ENCODE peak calls at places on chromosomes 11 and 22, in seven cellular contexts. One of them, this sample, is unnamed.
A peak's percentile ranks its signal among the peaks of the same experiment; 100 is the strongest.

GRCh38 chr11:120172054-120172881 is 34.4 kb upstream of the TRIM29 start:
- DNase-seq in HCT116: peak; percentile 36
- DNase-seq in HepG2: peak; percentile 63
- DNase-seq in GM12878: no peak
- DNase-seq in SK-N-SH: peak; percentile 88
- DNase-seq in K562: peak; percentile 72
- DNase-seq in H1: peak; percentile 79
- DNase-seq in this sample: peak; percentile 82

GRCh38 chr22:49967333-49968241 is 7.0 kb downstream of the PIM3 start:
- DNase-seq in HCT116: no peak
- DNase-seq in HepG2: peak; percentile 70
- DNase-seq in GM12878: no peak
- DNase-seq in SK-N-SH: peak; percentile 76
- DNase-seq in K562: no peak
- DNase-seq in H1: peak; percentile 46
- DNase-seq in this sample: peak; percentile 56

GRCh38 chr11:129911298-129911697 is 15.9 kb upstream of the NFRKB start:
- DNase-seq in HCT116: no peak
- DNase-seq in HepG2: no peak
- DNase-seq in GM12878: no peak
- DNase-seq in SK-N-SH: no peak
- DNase-seq in K562: no peak
- DNase-seq in H1: no peak
- DNase-seq in this sample: no peak

GRCh38 chr11:98979212-98979611 is 41.5 kb upstream of the CNTN5 start:
- DNase-seq in HCT116: no peak
- DNase-seq in HepG2: no peak
- DNase-seq in GM12878: no peak
- DNase-seq in SK-N-SH: no peak
- DNase-seq in K562: no peak
- DNase-seq in H1: no peak
- DNase-seq in this sample: no peak

GRCh38 chr11:94148189-94148588 is 19.5 kb downstream of the PANX1 start:
- DNase-seq in HCT116: no peak
- DNase-seq in HepG2: no peak
- DNase-seq in GM12878: no peak
- DNase-seq in SK-N-SH: no peak
- DNase-seq in K562: no peak
- DNase-seq in H1: no peak
- DNase-seq in this sample: no peak

GRCh38 chr11:107669893-107670601 is 41.8 kb downstream of the SLN start:
- DNase-seq in HCT116: no peak
- DNase-seq in HepG2: no peak
- DNase-seq in GM12878: no peak
- DNase-seq in SK-N-SH: no peak
- DNase-seq in K562: no peak
- DNase-seq in H1: no peak
- DNase-seq in this sample: no peak

GRCh38 chr11:109377039-109377742 is 44.8 kb upstream of the C11orf87 start:
- DNase-seq in HCT116: no peak
- DNase-seq in HepG2: no peak
- DNase-seq in GM12878: no peak
- DNase-seq in SK-N-SH: no peak
- DNase-seq in K562: no peak
- DNase-seq in H1: no peak
- DNase-seq in this sample: no peak

GRCh38 chr11:119376197-119376847 is 5.2 kb downstream of the USP2 start:
- DNase-seq in HCT116: no peak
- DNase-seq in HepG2: peak; percentile 88
- DNase-seq in GM12878: no peak
- DNase-seq in SK-N-SH: peak; percentile 33
- DNase-seq in K562: no peak
- DNase-seq in H1: no peak
- DNase-seq in this sample: no peak

GRCh38 chr11:58958500-58958899 is 19.2 kb downstream of the GLYATL1 start:
- DNase-seq in HCT116: peak; percentile 12
- DNase-seq in HepG2: peak; percentile 23
- DNase-seq in GM12878: peak; percentile 2
- DNase-seq in SK-N-SH: peak; percentile 24
- DNase-seq in K562: peak; percentile 58
- DNase-seq in H1: peak; percentile 72
- DNase-seq in this sample: no peak

GRCh38 chr11:22656128-22656527 is 10.3 kb upstream of the GAS2 start:
- DNase-seq in HCT116: no peak
- DNase-seq in HepG2: no peak
- DNase-seq in GM12878: no peak
- DNase-seq in SK-N-SH: no peak
- DNase-seq in K562: no peak
- DNase-seq in H1: no peak
- DNase-seq in this sample: no peak

GRCh38 chr22:50016308-50016987 is 3.9 kb upstream of the IL17REL start:
- DNase-seq in HCT116: no peak
- DNase-seq in HepG2: no peak
- DNase-seq in GM12878: no peak
- DNase-seq in SK-N-SH: peak; percentile 35
- DNase-seq in K562: no peak
- DNase-seq in H1: no peak
- DNase-seq in this sample: no peak

GRCh38 chr11:45163956-45164575 is 17.6 kb downstream of the PRDM11 start:
- DNase-seq in HCT116: no peak
- DNase-seq in HepG2: no peak
- DNase-seq in GM12878: no peak
- DNase-seq in SK-N-SH: no peak
- DNase-seq in K562: no peak
- DNase-seq in H1: no peak
- DNase-seq in this sample: no peak

GRCh38 chr11:61116426-61117214 is 14.3 kb downstream of the CD5 start:
- DNase-seq in HCT116: no peak
- DNase-seq in HepG2: no peak
- DNase-seq in GM12878: no peak
- DNase-seq in SK-N-SH: no peak
- DNase-seq in K562: no peak
- DNase-seq in H1: no peak
- DNase-seq in this sample: no peak

GRCh38 chr11:132334769-132335280 is 964.4 kb downstream of the NTM start:
- DNase-seq in HCT116: no peak
- DNase-seq in HepG2: no peak
- DNase-seq in GM12878: no peak
- DNase-seq in SK-N-SH: no peak
- DNase-seq in K562: no peak
- DNase-seq in H1: no peak
- DNase-seq in this sample: no peak

GRCh38 chr22:49702068-49702397 is 125.6 kb downstream of the BRD1 start:
- DNase-seq in HCT116: no peak
- DNase-seq in HepG2: no peak
- DNase-seq in GM12878: no peak
- DNase-seq in SK-N-SH: no peak
- DNase-seq in K562: no peak
- DNase-seq in H1: no peak
- DNase-seq in this sample: no peak

GRCh38 chr11:9672288-9672916 is 8.5 kb downstream of the SWAP70 start:
- DNase-seq in HCT116: no peak
- DNase-seq in HepG2: no peak
- DNase-seq in GM12878: no peak
- DNase-seq in SK-N-SH: no peak
- DNase-seq in K562: no peak
- DNase-seq in H1: no peak
- DNase-seq in this sample: no peak

GRCh38 chr11:34318111-34319037 is 39.4 kb downstream of the ABTB2 start:
- DNase-seq in HCT116: no peak
- DNase-seq in HepG2: peak; percentile 72
- DNase-seq in GM12878: no peak
- DNase-seq in SK-N-SH: no peak
- DNase-seq in K562: no peak
- DNase-seq in H1: no peak
- DNase-seq in this sample: no peak

GRCh38 chr11:29751618-29752017 is 265.2 kb downstream of the KCNA4 start:
- DNase-seq in HCT116: no peak
- DNase-seq in HepG2: no peak
- DNase-seq in GM12878: no peak
- DNase-seq in SK-N-SH: no peak
- DNase-seq in K562: no peak
- DNase-seq in H1: no peak
- DNase-seq in this sample: no peak
- TF ChIP-seq JUND in HCT116: no peak
- TF ChIP-seq JUND in HepG2: no peak
- TF ChIP-seq JUND in GM12878: no peak
- TF ChIP-seq JUND in SK-N-SH: no peak
- TF ChIP-seq JUND in K562: no peak
- TF ChIP-seq JUND in H1: no peak
- TF ChIP-seq JUND in this sample: no peak

DNA sequence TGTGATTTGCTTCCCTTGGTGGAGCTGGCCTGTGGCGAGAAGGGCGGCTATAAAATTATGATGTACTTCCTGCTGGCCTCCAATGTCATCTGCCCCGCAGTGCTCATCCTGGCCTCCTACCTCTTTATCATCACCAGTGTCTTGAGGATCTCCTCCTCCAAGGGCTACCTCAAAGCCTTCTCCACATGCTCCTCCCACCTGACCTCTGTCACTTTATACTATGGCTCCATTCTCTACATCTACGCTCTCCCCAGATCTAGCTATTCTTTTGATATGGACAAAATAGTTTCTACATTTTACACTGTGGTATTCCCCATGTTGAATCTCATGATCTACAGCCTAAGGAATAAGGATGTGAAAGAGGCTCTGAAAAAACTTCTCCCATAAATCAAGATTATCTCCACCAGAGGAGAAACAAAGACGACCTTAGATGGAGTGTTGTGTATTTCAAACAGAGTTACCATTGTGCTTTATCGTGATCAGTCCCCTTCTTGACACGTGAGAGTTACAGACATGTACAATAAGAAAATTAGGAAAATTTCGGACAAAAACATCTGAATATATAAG is 2.1 kb downstream of the OR9G1 start:
- DNase-seq in HCT116: no peak
- DNase-seq in HepG2: no peak
- DNase-seq in GM12878: no peak
- DNase-seq in SK-N-SH: no peak
- DNase-seq in K562: no peak
- DNase-seq in H1: no peak
- DNase-seq in this sample: no peak
- TF ChIP-seq JUND in HCT116: no peak
- TF ChIP-seq JUND in HepG2: no peak
- TF ChIP-seq JUND in GM12878: no peak
- TF ChIP-seq JUND in SK-N-SH: no peak
- TF ChIP-seq JUND in K562: no peak
- TF ChIP-seq JUND in H1: no peak
- TF ChIP-seq JUND in this sample: no peak

DNA sequence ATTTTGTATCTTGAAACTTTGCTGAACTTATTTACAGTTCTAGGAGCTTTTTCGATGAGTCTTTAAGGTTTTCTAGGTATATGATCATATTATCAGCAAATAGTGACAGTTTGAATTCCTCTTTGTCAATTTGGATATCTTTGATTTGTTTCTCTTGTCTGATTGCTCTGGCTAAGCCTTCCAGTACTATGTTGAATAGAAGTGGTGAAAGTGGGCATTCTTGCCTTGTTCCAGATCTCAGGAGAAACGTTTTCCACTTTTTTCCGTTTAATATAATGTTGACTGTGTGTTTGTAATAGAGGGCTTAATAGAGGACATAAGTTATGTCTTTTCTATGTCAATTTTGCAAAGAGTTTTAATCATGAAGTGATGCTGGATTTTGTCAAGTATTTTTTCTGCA is 124.3 kb downstream of the ZNF280B start:
- DNase-seq in HCT116: no peak
- DNase-seq in HepG2: no peak
- DNase-seq in GM12878: no peak
- DNase-seq in SK-N-SH: no peak
- DNase-seq in K562: no peak
- DNase-seq in H1: no peak
- DNase-seq in this sample: no peak
- TF ChIP-seq JUND in HCT116: no peak
- TF ChIP-seq JUND in HepG2: no peak
- TF ChIP-seq JUND in GM12878: no peak
- TF ChIP-seq JUND in SK-N-SH: no peak
- TF ChIP-seq JUND in K562: no peak
- TF ChIP-seq JUND in H1: no peak
- TF ChIP-seq JUND in this sample: no peak

GRCh38 chr11:112881461-112881860 is 79.8 kb upstream of the NCAM1 start:
- DNase-seq in HCT116: no peak
- DNase-seq in HepG2: no peak
- DNase-seq in GM12878: no peak
- DNase-seq in SK-N-SH: peak; percentile 95
- DNase-seq in K562: peak; percentile 68
- DNase-seq in H1: peak; percentile 83
- DNase-seq in this sample: peak; percentile 20

GRCh38 chr11:112880454-112880853 is 80.8 kb upstream of the NCAM1 start:
- DNase-seq in HCT116: no peak
- DNase-seq in HepG2: no peak
- DNase-seq in GM12878: no peak
- DNase-seq in SK-N-SH: no peak
- DNase-seq in K562: no peak
- DNase-seq in H1: no peak
- DNase-seq in this sample: no peak

GRCh38 chr11:112878228-112878627 is 83.0 kb upstream of the NCAM1 start:
- DNase-seq in HCT116: no peak
- DNase-seq in HepG2: no peak
- DNase-seq in GM12878: no peak
- DNase-seq in SK-N-SH: no peak
- DNase-seq in K562: no peak
- DNase-seq in H1: no peak
- DNase-seq in this sample: no peak

GRCh38 chr11:112874959-112875358 is 86.3 kb upstream of the NCAM1 start:
- DNase-seq in HCT116: no peak
- DNase-seq in HepG2: no peak
- DNase-seq in GM12878: no peak
- DNase-seq in SK-N-SH: no peak
- DNase-seq in K562: no peak
- DNase-seq in H1: no peak
- DNase-seq in this sample: no peak

GRCh38 chr11:112877561-112877960 is 83.7 kb upstream of the NCAM1 start:
- DNase-seq in HCT116: no peak
- DNase-seq in HepG2: no peak
- DNase-seq in GM12878: no peak
- DNase-seq in SK-N-SH: peak; percentile 23
- DNase-seq in K562: no peak
- DNase-seq in H1: peak; percentile 56
- DNase-seq in this sample: no peak
- TF ChIP-seq JUND in HCT116: no peak
- TF ChIP-seq JUND in HepG2: no peak
- TF ChIP-seq JUND in GM12878: no peak
- TF ChIP-seq JUND in SK-N-SH: no peak
- TF ChIP-seq JUND in K562: no peak
- TF ChIP-seq JUND in H1: no peak
- TF ChIP-seq JUND in this sample: no peak

DNA sequence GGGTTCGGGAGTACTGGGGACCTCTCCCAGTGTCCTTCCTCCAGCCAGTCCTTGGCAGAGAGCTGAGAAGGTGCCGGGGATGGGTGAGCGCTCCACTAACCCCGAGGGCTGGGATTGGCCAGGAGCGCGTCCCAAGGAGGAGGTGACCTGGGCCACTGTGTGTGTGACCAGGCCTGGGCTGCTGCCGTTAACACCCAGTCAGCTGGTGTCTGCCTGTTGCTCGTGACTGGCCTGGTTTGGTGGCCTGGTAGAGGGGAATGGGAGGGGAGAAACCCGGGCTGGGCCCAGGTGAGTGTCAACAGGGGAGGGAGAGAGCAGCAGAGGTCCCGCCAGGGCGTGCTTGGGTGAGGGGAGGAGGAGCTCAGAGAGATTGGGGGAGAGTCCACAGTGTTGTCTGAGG is 29.9 kb upstream of the GRAMD4 start:
- DNase-seq in HCT116: no peak
- DNase-seq in HepG2: no peak
- DNase-seq in GM12878: no peak
- DNase-seq in SK-N-SH: no peak
- DNase-seq in K562: no peak
- DNase-seq in H1: no peak
- DNase-seq in this sample: no peak
- TF ChIP-seq JUND in HCT116: no peak
- TF ChIP-seq JUND in HepG2: no peak
- TF ChIP-seq JUND in GM12878: no peak
- TF ChIP-seq JUND in SK-N-SH: no peak
- TF ChIP-seq JUND in K562: no peak
- TF ChIP-seq JUND in H1: no peak
- TF ChIP-seq JUND in this sample: no peak